ENCODE peak calls at places on chromosome 10, in four cellular contexts. D is AG04450, F is coronary artery, E is COR-L47. Z is an unnamed sample.

GRCh38 chr10:87546221-87546620 is 41.5 kb downstream of the MINPP1 start:
- DNase-seq in D (no peak), F (no peak), E (no peak), Z (no peak)

GRCh38 chr10:75662715-75663114 is 231.3 kb downstream of the LRMDA start:
- DNase-seq in D (no peak), F (peak), E (no peak), Z (no peak)

GRCh38 chr10:88865281-88865876 is 13.7 kb upstream of the ANKRD22 start:
- DNase-seq in D (no peak), F (no peak), E (no peak), Z (peak)

GRCh38 chr10:62980697-62981495 is 152.2 kb upstream of the NRBF2 start:
- DNase-seq in D (no peak), F (no peak), E (peak), Z (peak)

GRCh38 chr10:62726142-62726541 is 78.4 kb upstream of the ADO start:
- DNase-seq in D (no peak), F (no peak), E (no peak), Z (peak)

GRCh38 chr10:13528138-13528874 is 508 bp downstream of the BEND7 start:
- DNase-seq in D (no peak), F (no peak), E (no peak), Z (peak)

GRCh38 chr10:67959839-67960476 is 75.5 kb downstream of the SIRT1 start:
- DNase-seq in D (no peak), F (no peak), E (no peak), Z (no peak)

GRCh38 chr10:101120884-101121660 is 10.0 kb upstream of the TLX1 start:
- DNase-seq in D (no peak), F (no peak), E (no peak), Z (peak)

GRCh38 chr10:3136763-3137611 is 35.6 kb downstream of the PITRM1 start:
- DNase-seq in D (peak), F (no peak), E (no peak), Z (no peak)

GRCh38 chr10:101601541-101601940 is 13.4 kb downstream of the DPCD start:
- DNase-seq in D (no peak), F (no peak), E (no peak), Z (peak)

GRCh38 chr10:129501652-129502436 is 34.8 kb downstream of the MGMT start:
- DNase-seq in D (no peak), F (no peak), E (no peak), Z (no peak)